ENCODE peak calls at places on chromosome 17, in seven cellular contexts. A is fibroblast of lung; V is psoas muscle; D is CD4-positive, alpha-beta memory T cell; P is CD8-positive, alpha-beta memory T cell; N is adrenal gland; L is neural progenitor cell. E is an unnamed sample. For H3K4me1, the result is how much of the 10 kb centered on the place peaks cover.

GRCh38 chr17:9465216-9465921 is 110.3 kb downstream of the STX8 start:
- DNase-seq in A (peak), V (no peak), D (no peak), P (no peak), N (no peak), L (no peak), E (no peak)

GRCh38 chr17:19857640-19858039 is 10.1 kb downstream of the ULK2 start:
- DNase-seq in A (no peak), V (no peak), D (no peak), P (no peak), N (no peak), L (no peak), E (no peak)

GRCh38 chr17:44948315-44948795 is 782 bp upstream of the KIF18B start:
- DNase-seq in A (no peak), V (no peak), D (no peak), P (no peak), N (no peak), L (no peak), E (no peak)

GRCh38 chr17:416293-417206 is 63.9 kb upstream of the RPH3AL start:
- DNase-seq in A (no peak), V (no peak), D (peak), P (no peak), N (no peak), L (no peak), E (no peak)

GRCh38 chr17:9916108-9916507 is 11.0 kb upstream of the RCVRN start:
- DNase-seq in A (no peak), V (no peak), D (no peak), P (no peak), N (no peak), L (no peak), E (no peak)

GRCh38 chr17:31339906-31340661 is 18.7 kb upstream of the EVI2A start:
- DNase-seq in A (peak), V (no peak), D (no peak), P (no peak), N (peak), L (no peak), E (no peak)

GRCh38 chr17:44820631-44821196 is 9.4 kb downstream of the GJC1 start:
- DNase-seq in A (peak), V (no peak), D (no peak), P (no peak), N (no peak), L (no peak), E (no peak)

GRCh38 chr17:59874366-59874765 is 18.4 kb downstream of the TUBD1 start:
- DNase-seq in A (peak), V (no peak), D (no peak), P (no peak), N (no peak), L (no peak), E (no peak)

GRCh38 chr17:41549596-41550039 is 21.5 kb upstream of the KRT19 start:
- DNase-seq in A (no peak), V (no peak), D (no peak), P (no peak), N (no peak), L (no peak), E (no peak)

GRCh38 chr17:53818271-53818670 is 4.5 kb upstream of the KIF2B start:
- DNase-seq in A (no peak), V (no peak), D (no peak), P (no peak), N (no peak), L (no peak), E (no peak)

GRCh38 chr17:74566132-74566753 is 1.1 kb downstream of the CD300H start:
- DNase-seq in A (peak), V (no peak), D (no peak), P (no peak), N (peak), L (peak), E (no peak)

GRCh38 chr17:80845121-80845862 is 146.3 kb upstream of the CHMP6 start:
- DNase-seq in A (no peak), V (no peak), D (no peak), P (no peak), N (no peak), L (no peak), E (no peak)

GRCh38 chr17:79844869-79845600 is 5.8 kb upstream of the CBX4 start:
- DNase-seq in A (no peak), V (peak), D (no peak), P (peak), N (peak), L (peak), E (no peak)

GRCh38 chr17:44110823-44111633 is 12.4 kb downstream of the HDAC5 start:
- DNase-seq in A (peak), V (peak), D (peak), P (no peak), N (peak), L (peak), E (peak)

GRCh38 chr17:43877031-43877430 is 30.1 kb downstream of the CD300LG start:
- DNase-seq in A (no peak), V (no peak), D (no peak), P (no peak), N (no peak), L (no peak), E (no peak)

GRCh38 chr17:9389116-9389515 is 186.5 kb downstream of the STX8 start:
- DNase-seq in A (peak), V (no peak), D (no peak), P (no peak), N (no peak), L (no peak), E (no peak)

GRCh38 chr17:65389426-65389825 is 172.0 kb downstream of the AXIN2 start:
- DNase-seq in A (peak), V (no peak), D (no peak), P (no peak), N (peak), L (no peak), E (no peak)

DNA sequence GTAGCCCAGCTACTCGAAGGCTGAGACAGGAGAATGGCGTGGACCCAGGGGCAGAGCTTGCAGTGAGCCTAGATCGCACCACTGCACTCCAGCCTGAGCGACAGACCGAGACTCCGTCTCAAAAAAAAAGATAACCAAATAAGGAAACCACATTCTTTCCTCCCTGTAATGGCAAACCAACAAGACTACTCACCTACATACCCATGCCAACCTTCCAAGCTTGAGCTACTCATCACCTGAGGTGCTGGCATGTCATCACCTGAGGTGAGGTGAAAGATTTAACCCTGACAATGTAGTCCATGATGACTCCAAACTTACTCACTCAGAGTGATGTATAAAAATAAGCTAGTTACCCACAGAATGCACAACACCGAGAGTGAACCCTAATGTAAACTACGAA is 85.2 kb downstream of the SMG6 start:
- DNase-seq in A (no peak), V (no peak), D (no peak), P (no peak), N (no peak), L (no peak), E (no peak)
- H3K4me1 ChIP-seq in A (under half), V (half or more), D (under half), P (under half), N (under half), L (under half), E (under half)

GRCh38 chr17:66665194-66665593 is 169.7 kb upstream of the CACNG5 start:
- DNase-seq in A (no peak), V (no peak), D (no peak), P (no peak), N (no peak), L (no peak), E (no peak)
- H3K4me1 ChIP-seq in A (under half), V (under half), D (under half), P (under half), N (under half), L (under half), E (under half)

GRCh38 chr17:17122781-17123483 is 80.7 kb downstream of the MPRIP start:
- DNase-seq in A (no peak), V (no peak), D (no peak), P (no peak), N (no peak), L (no peak), E (no peak)
- H3K4me1 ChIP-seq in A (under half), V (half or more), D (half or more), P (half or more), N (under half), L (under half), E (half or more)

GRCh38 chr17:2393954-2394749 is 6.7 kb downstream of the MNT start:
- DNase-seq in A (no peak), V (peak), D (peak), P (no peak), N (no peak), L (peak), E (no peak)

GRCh38 chr17:2391597-2392251 is 9.1 kb downstream of the MNT start:
- DNase-seq in A (no peak), V (peak), D (no peak), P (no peak), N (no peak), L (no peak), E (no peak)

GRCh38 chr17:2392252-2393183 is 8.3 kb downstream of the MNT start:
- DNase-seq in A (peak), V (peak), D (peak), P (peak), N (peak), L (peak), E (peak)

GRCh38 chr17:2394775-2395191 is 6.1 kb downstream of the MNT start:
- DNase-seq in A (no peak), V (no peak), D (peak), P (no peak), N (no peak), L (no peak), E (no peak)

DNA sequence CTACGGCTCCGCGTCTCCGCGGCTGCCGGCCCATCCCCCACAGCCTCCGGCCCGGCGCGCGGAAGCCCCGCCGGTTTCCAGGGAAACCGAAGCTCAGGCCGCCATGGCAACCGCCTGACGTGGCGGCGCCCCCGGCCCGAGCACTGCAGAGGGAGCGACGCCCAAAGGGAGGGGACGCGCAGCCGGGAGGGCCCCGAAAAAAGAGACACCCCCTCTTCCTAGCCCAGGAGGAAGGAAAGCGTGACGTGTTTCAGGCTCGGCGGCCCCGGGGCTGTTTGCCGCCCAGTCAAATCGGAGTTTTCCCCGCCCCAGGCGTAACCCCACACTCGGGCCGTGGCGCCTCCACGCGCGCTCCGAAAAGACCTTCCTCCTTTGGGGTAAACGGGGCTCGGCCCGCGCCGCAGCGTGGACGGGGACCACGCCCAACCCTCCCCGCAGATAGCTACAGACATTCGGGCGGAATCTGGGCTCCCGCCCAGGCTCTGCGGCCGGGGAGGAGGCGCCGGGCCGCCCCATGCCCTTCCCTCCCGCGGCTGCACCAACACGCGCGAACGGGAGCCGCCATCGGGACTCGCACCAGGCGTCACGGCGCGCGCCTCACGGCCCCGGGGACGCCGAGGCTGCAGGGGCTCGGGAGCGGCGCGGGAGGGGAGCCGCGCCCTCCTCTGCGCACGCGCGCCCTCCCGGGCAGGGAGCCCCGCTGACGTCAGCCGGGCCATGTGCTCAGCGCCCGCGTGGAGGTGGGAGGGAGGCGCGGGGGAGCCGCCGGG is 7.5 kb downstream of the MNT start:
- DNase-seq in A (peak), V (peak), D (peak), P (peak), N (peak), L (peak), E (peak)
- H3K4me1 ChIP-seq in A (under half), V (half or more), D (half or more), P (half or more), N (half or more), L (under half), E (half or more)

DNA sequence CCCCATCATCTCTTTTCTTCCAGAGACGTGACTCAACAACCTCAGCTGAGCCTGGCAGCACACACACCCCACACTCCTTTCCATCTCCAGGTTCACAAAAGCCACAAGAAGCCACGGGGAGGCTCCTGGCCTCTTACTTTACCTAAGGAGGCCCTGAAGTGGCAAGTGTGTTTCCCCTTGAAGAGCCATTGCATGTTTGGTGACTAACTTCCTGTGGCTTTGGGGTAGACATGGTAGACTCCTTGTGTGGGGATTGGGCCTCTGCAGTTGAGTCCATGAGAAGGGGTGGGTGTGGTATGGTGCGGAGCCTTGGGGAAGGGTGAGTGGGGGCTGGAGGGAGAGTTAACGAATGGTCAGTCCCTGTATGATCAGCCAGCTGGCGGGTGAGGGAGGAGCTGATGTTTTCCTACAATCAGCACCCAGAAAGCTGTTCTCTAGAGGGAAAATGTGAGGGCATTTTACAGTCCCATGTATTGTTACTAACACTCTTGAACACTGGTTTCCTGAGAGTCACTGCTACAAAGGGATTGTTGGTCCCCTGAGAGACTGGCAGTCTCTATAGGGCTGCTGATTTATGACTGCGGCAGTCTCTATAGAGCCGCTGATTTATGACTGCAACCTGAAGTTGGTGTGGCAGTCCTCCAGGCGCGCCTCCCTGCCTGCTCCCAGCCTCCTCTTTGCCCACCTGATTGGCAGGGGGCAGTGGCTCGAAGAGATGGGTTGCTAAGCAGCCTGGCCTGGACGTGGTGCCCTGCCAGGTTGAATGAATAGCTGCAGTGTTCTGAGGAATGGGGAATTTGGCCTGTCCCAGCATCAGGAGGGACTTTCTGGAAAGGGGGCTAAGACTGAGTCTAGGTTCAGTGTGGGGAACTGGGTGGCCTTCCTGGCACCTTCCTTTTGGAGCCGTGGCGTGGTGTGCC is 24.5 kb downstream of the SAP30BP start:
- DNase-seq in A (peak), V (no peak), D (no peak), P (no peak), N (no peak), L (peak), E (no peak)
- H3K4me1 ChIP-seq in A (under half), V (half or more), D (under half), P (under half), N (under half), L (under half), E (half or more)

GRCh38 chr17:61522088-61522487 is 68.9 kb downstream of the NACA2 start:
- DNase-seq in A (no peak), V (no peak), D (no peak), P (no peak), N (no peak), L (no peak), E (no peak)
- H3K4me1 ChIP-seq in A (under half), V (under half), D (under half), P (under half), N (under half), L (under half), E (under half)

DNA sequence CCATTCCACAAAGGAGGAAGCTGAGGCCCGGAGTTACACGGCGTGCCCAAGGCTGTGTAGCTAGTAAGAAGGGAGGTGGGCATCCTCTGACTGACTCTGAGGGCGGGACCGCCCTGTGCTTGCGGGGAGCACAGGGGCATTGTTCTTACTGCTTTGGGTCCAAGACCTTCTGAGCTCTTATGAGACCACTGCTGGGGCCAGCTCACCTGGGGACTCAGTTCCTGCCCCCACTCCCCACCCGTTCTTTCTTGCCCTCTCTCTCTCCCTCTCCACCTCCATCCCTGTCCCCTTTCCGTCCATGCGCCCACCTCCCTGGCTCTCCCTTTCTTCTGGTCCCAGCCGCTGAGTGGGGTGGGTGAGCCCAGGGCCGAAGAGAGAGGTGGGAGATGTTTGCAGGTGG is 19.6 kb downstream of the CCR7 start:
- DNase-seq in A (no peak), V (no peak), D (no peak), P (no peak), N (no peak), L (no peak), E (peak)
- H3K4me1 ChIP-seq in A (under half), V (under half), D (half or more), P (half or more), N (half or more), L (under half), E (half or more)

GRCh38 chr17:57522436-57523005 is 222.6 kb downstream of the CCDC182 start:
- DNase-seq in A (no peak), V (no peak), D (no peak), P (no peak), N (no peak), L (no peak), E (no peak)

GRCh38 chr17:57524790-57525543 is 220.1 kb downstream of the CCDC182 start:
- DNase-seq in A (no peak), V (no peak), D (no peak), P (no peak), N (no peak), L (no peak), E (no peak)

GRCh38 chr17:57521606-57522435 is 223.3 kb downstream of the CCDC182 start:
- DNase-seq in A (no peak), V (no peak), D (no peak), P (no peak), N (no peak), L (no peak), E (no peak)

GRCh38 chr17:57527437-57528083 is 217.5 kb downstream of the CCDC182 start:
- DNase-seq in A (no peak), V (no peak), D (no peak), P (no peak), N (no peak), L (peak), E (no peak)

GRCh38 chr17:57523926-57524634 is 221.0 kb downstream of the CCDC182 start:
- DNase-seq in A (peak), V (peak), D (no peak), P (no peak), N (peak), L (no peak), E (no peak)
- H3K4me1 ChIP-seq in A (under half), V (under half), D (under half), P (under half), N (under half), L (half or more), E (under half)

GRCh38 chr17:72386619-72387237 is 265.9 kb downstream of the SOX9 start:
- DNase-seq in A (no peak), V (no peak), D (no peak), P (no peak), N (no peak), L (no peak), E (no peak)

GRCh38 chr17:72390675-72391501 is 270.1 kb downstream of the SOX9 start:
- DNase-seq in A (peak), V (no peak), D (no peak), P (no peak), N (no peak), L (no peak), E (no peak)

GRCh38 chr17:72387487-72387886 is 266.7 kb downstream of the SOX9 start:
- DNase-seq in A (peak), V (no peak), D (no peak), P (no peak), N (no peak), L (no peak), E (no peak)

GRCh38 chr17:72387969-72388368 is 267.1 kb downstream of the SOX9 start:
- DNase-seq in A (no peak), V (no peak), D (no peak), P (no peak), N (no peak), L (no peak), E (no peak)

GRCh38 chr17:72388765-72389473 is 268.1 kb downstream of the SOX9 start:
- DNase-seq in A (peak), V (no peak), D (no peak), P (no peak), N (no peak), L (no peak), E (no peak)
- H3K4me1 ChIP-seq in A (under half), V (under half), D (under half), P (under half), N (under half), L (under half), E (under half)